ENCODE peak calls at places on chromosomes 16 and 17, in six cellular contexts. D, J, U, F, S and M are unnamed samples.

GRCh38 chr17:56834380-56835258 is 668 bp downstream of the DGKE start:
- DNase-seq in D (peak), J (peak), U (peak), F (peak), S (peak), M (peak)

GRCh38 chr17:61248399-61248798 is 151.2 kb upstream of the TBX2 start:
- DNase-seq in D (no peak), J (no peak), U (no peak), F (no peak), S (no peak), M (no peak)

GRCh38 chr17:29195465-29196081 is 15.4 kb upstream of the MYO18A start:
- DNase-seq in D (no peak), J (no peak), U (no peak), F (peak), S (no peak), M (no peak)

GRCh38 chr17:62703269-62703775 is 75.9 kb downstream of the MRC2 start:
- DNase-seq in D (no peak), J (no peak), U (no peak), F (no peak), S (no peak), M (peak)

GRCh38 chr17:61385091-61385868 is 14.4 kb upstream of the TBX2 start:
- DNase-seq in D (no peak), J (no peak), U (no peak), F (no peak), S (no peak), M (peak)

GRCh38 chr17:48194097-48194550 is 86.6 kb downstream of the SNX11 start:
- DNase-seq in D (no peak), J (peak), U (no peak), F (no peak), S (peak), M (no peak)

GRCh38 chr16:11681526-11681925 is 13.3 kb downstream of the SNN start:
- DNase-seq in D (no peak), J (no peak), U (peak), F (no peak), S (no peak), M (no peak)

GRCh38 chr17:50328926-50329325 is 17.0 kb upstream of the XYLT2 start:
- DNase-seq in D (no peak), J (no peak), U (no peak), F (no peak), S (no peak), M (no peak)